ENCODE peak calls at places on chromosomes 11 and 22, in nine cellular contexts. One of them, this sample, is unnamed.

GRCh38 chr11:120233207-120233803 is 6.6 kb upstream of the POU2F3 start:
- DNase-seq in lower lobe of right lung: no peak
- DNase-seq in cardiac muscle cell: no peak
- DNase-seq in IMR-90: no peak
- DNase-seq in fibroblast of lung: no peak
- DNase-seq in left ventricle myocardium inferior: no peak
- DNase-seq in pancreas: no peak
- DNase-seq in lung: no peak
- DNase-seq in K562: no peak
- DNase-seq in this sample: no peak

GRCh38 chr11:117832511-117832910 is 8.0 kb upstream of the FXYD2 start:
- DNase-seq in lung: no peak
- DNase-seq in IMR-90: no peak
- DNase-seq in cardiac muscle cell: no peak
- DNase-seq in lower lobe of right lung: no peak
- DNase-seq in pancreas: no peak
- DNase-seq in left ventricle myocardium inferior: no peak
- DNase-seq in K562: no peak
- DNase-seq in fibroblast of lung: no peak
- DNase-seq in this sample: no peak

GRCh38 chr11:92180226-92180625 is 44.4 kb upstream of the FAT3 start:
- DNase-seq in IMR-90: no peak
- DNase-seq in cardiac muscle cell: peak
- DNase-seq in lung: no peak
- DNase-seq in pancreas: no peak
- DNase-seq in left ventricle myocardium inferior: no peak
- DNase-seq in fibroblast of lung: no peak
- DNase-seq in lower lobe of right lung: no peak
- DNase-seq in K562: no peak
- DNase-seq in this sample: no peak

GRCh38 chr11:12472401-12473065 is 95.2 kb downstream of the PARVA start:
- DNase-seq in fibroblast of lung: no peak
- DNase-seq in lower lobe of right lung: no peak
- DNase-seq in lung: no peak
- DNase-seq in K562: no peak
- DNase-seq in IMR-90: no peak
- DNase-seq in left ventricle myocardium inferior: no peak
- DNase-seq in pancreas: no peak
- DNase-seq in cardiac muscle cell: peak
- DNase-seq in this sample: no peak

GRCh38 chr22:38874529-38875222 is 2.7 kb upstream of the CBX6 start:
- DNase-seq in IMR-90: no peak
- DNase-seq in lower lobe of right lung: no peak
- DNase-seq in cardiac muscle cell: no peak
- DNase-seq in left ventricle myocardium inferior: no peak
- DNase-seq in pancreas: no peak
- DNase-seq in fibroblast of lung: no peak
- DNase-seq in K562: no peak
- DNase-seq in lung: no peak
- DNase-seq in this sample: no peak

GRCh38 chr11:97574976-97575665 is 1185.3 kb downstream of the JRKL start:
- DNase-seq in fibroblast of lung: no peak
- DNase-seq in left ventricle myocardium inferior: no peak
- DNase-seq in IMR-90: no peak
- DNase-seq in pancreas: no peak
- DNase-seq in lung: no peak
- DNase-seq in K562: no peak
- DNase-seq in cardiac muscle cell: no peak
- DNase-seq in lower lobe of right lung: no peak
- DNase-seq in this sample: no peak

GRCh38 chr11:118689852-118690552 is 10.6 kb upstream of the TREH start:
- DNase-seq in lower lobe of right lung: peak
- DNase-seq in pancreas: peak
- DNase-seq in fibroblast of lung: peak
- DNase-seq in left ventricle myocardium inferior: peak
- DNase-seq in cardiac muscle cell: peak
- DNase-seq in IMR-90: peak
- DNase-seq in K562: peak
- DNase-seq in lung: peak
- DNase-seq in this sample: peak

GRCh38 chr22:19723165-19723989 is at the start of gene GP1BB:
- DNase-seq in K562: peak
- DNase-seq in lower lobe of right lung: peak
- DNase-seq in left ventricle myocardium inferior: peak
- DNase-seq in pancreas: peak
- DNase-seq in lung: no peak
- DNase-seq in IMR-90: no peak
- DNase-seq in cardiac muscle cell: peak
- DNase-seq in fibroblast of lung: no peak
- DNase-seq in this sample: no peak

GRCh38 chr11:79963886-79964660 is 523.2 kb upstream of the TENM4 start:
- DNase-seq in IMR-90: no peak
- DNase-seq in K562: no peak
- DNase-seq in left ventricle myocardium inferior: no peak
- DNase-seq in cardiac muscle cell: no peak
- DNase-seq in pancreas: no peak
- DNase-seq in lower lobe of right lung: no peak
- DNase-seq in lung: no peak
- DNase-seq in fibroblast of lung: no peak
- DNase-seq in this sample: no peak

GRCh38 chr11:129373489-129373953 is 2.1 kb upstream of the BARX2 start:
- DNase-seq in lower lobe of right lung: peak
- DNase-seq in lung: no peak
- DNase-seq in pancreas: no peak
- DNase-seq in left ventricle myocardium inferior: no peak
- DNase-seq in IMR-90: no peak
- DNase-seq in cardiac muscle cell: peak
- DNase-seq in fibroblast of lung: peak
- DNase-seq in K562: no peak
- DNase-seq in this sample: no peak

GRCh38 chr11:126328938-126329643 is 25.2 kb downstream of the DCPS start:
- DNase-seq in fibroblast of lung: no peak
- DNase-seq in lower lobe of right lung: no peak
- DNase-seq in left ventricle myocardium inferior: no peak
- DNase-seq in lung: no peak
- DNase-seq in IMR-90: no peak
- DNase-seq in pancreas: no peak
- DNase-seq in cardiac muscle cell: no peak
- DNase-seq in K562: no peak
- DNase-seq in this sample: no peak

GRCh38 chr22:19871023-19871844 is 16.6 kb upstream of the GNB1L start:
- DNase-seq in IMR-90: no peak
- DNase-seq in cardiac muscle cell: no peak
- DNase-seq in left ventricle myocardium inferior: no peak
- DNase-seq in lower lobe of right lung: peak
- DNase-seq in fibroblast of lung: no peak
- DNase-seq in pancreas: no peak
- DNase-seq in lung: no peak
- DNase-seq in K562: no peak
- DNase-seq in this sample: no peak

GRCh38 chr11:12712132-12712531 is 37.9 kb downstream of the TEAD1 start:
- DNase-seq in lung: no peak
- DNase-seq in lower lobe of right lung: no peak
- DNase-seq in fibroblast of lung: no peak
- DNase-seq in pancreas: no peak
- DNase-seq in IMR-90: no peak
- DNase-seq in left ventricle myocardium inferior: no peak
- DNase-seq in K562: no peak
- DNase-seq in cardiac muscle cell: no peak
- DNase-seq in this sample: no peak

GRCh38 chr11:6249822-6250555 is 9.6 kb upstream of the CCKBR start:
- DNase-seq in IMR-90: peak
- DNase-seq in left ventricle myocardium inferior: peak
- DNase-seq in cardiac muscle cell: peak
- DNase-seq in pancreas: peak
- DNase-seq in lung: peak
- DNase-seq in lower lobe of right lung: no peak
- DNase-seq in fibroblast of lung: peak
- DNase-seq in K562: peak
- DNase-seq in this sample: peak

GRCh38 chr11:55263081-55263480 is 1.1 kb downstream of the TRIM48 start:
- DNase-seq in lower lobe of right lung: no peak
- DNase-seq in IMR-90: no peak
- DNase-seq in left ventricle myocardium inferior: no peak
- DNase-seq in K562: no peak
- DNase-seq in lung: no peak
- DNase-seq in fibroblast of lung: no peak
- DNase-seq in cardiac muscle cell: no peak
- DNase-seq in pancreas: no peak
- DNase-seq in this sample: no peak

GRCh38 chr11:46345131-46345597 is 2.1 kb upstream of the DGKZ start:
- DNase-seq in pancreas: no peak
- DNase-seq in IMR-90: no peak
- DNase-seq in fibroblast of lung: no peak
- DNase-seq in left ventricle myocardium inferior: peak
- DNase-seq in cardiac muscle cell: no peak
- DNase-seq in lung: peak
- DNase-seq in K562: no peak
- DNase-seq in lower lobe of right lung: peak
- DNase-seq in this sample: no peak

GRCh38 chr11:92415246-92415645 is 190.6 kb downstream of the FAT3 start:
- DNase-seq in fibroblast of lung: peak
- DNase-seq in cardiac muscle cell: no peak
- DNase-seq in left ventricle myocardium inferior: no peak
- DNase-seq in IMR-90: no peak
- DNase-seq in lung: no peak
- DNase-seq in pancreas: no peak
- DNase-seq in lower lobe of right lung: no peak
- DNase-seq in K562: no peak
- DNase-seq in this sample: no peak

DNA sequence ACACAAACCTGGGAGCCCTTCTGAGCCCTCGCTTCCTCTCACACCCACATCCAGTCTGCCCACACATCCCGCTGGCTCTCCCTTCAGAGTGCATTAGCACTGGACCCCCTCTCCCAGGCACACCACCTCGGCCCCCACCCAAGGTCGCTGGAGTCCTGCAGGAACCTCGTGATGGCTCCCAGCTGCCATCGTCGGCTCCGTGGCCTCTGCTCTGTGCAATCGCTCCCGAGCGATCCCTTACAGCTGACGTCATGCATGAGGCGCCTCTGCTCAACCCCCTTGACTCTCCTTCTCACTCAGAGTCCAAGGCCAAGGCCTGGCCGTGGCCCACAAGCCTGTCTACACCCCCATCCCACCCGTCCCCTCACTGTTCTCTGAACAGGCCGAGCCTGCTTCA is 183.9 kb downstream of the EFCAB6 start:
- DNase-seq in lung: no peak
- DNase-seq in pancreas: no peak
- DNase-seq in lower lobe of right lung: no peak
- DNase-seq in K562: no peak
- DNase-seq in cardiac muscle cell: peak
- DNase-seq in IMR-90: no peak
- DNase-seq in left ventricle myocardium inferior: no peak
- DNase-seq in fibroblast of lung: no peak
- DNase-seq in this sample: no peak
- H3K4me3 ChIP-seq in lung: no peak
- H3K4me3 ChIP-seq in pancreas: no peak
- H3K4me3 ChIP-seq in lower lobe of right lung: no peak
- H3K4me3 ChIP-seq in K562: no peak
- H3K4me3 ChIP-seq in cardiac muscle cell: no peak
- H3K4me3 ChIP-seq in IMR-90: no peak
- H3K4me3 ChIP-seq in left ventricle myocardium inferior: no peak
- H3K4me3 ChIP-seq in fibroblast of lung: no peak
- H3K4me3 ChIP-seq in this sample: no peak

GRCh38 chr11:554824-555499 is 5.6 kb downstream of the LMNTD2 start:
- DNase-seq in IMR-90: no peak
- DNase-seq in pancreas: peak
- DNase-seq in cardiac muscle cell: peak
- DNase-seq in fibroblast of lung: peak
- DNase-seq in lung: peak
- DNase-seq in lower lobe of right lung: peak
- DNase-seq in K562: peak
- DNase-seq in left ventricle myocardium inferior: peak
- DNase-seq in this sample: no peak
- TF ChIP-seq CTCF in IMR-90: peak
- TF ChIP-seq CTCF in pancreas: peak
- TF ChIP-seq CTCF in cardiac muscle cell: peak
- TF ChIP-seq CTCF in fibroblast of lung: peak
- TF ChIP-seq CTCF in lung: peak
- TF ChIP-seq CTCF in lower lobe of right lung: peak
- TF ChIP-seq CTCF in K562: no peak
- TF ChIP-seq CTCF in left ventricle myocardium inferior: peak
- TF ChIP-seq CTCF in this sample: peak

GRCh38 chr11:19576903-19577302 is 135.7 kb upstream of the NAV2 start:
- DNase-seq in left ventricle myocardium inferior: no peak
- DNase-seq in cardiac muscle cell: peak
- DNase-seq in IMR-90: no peak
- DNase-seq in pancreas: no peak
- DNase-seq in fibroblast of lung: no peak
- DNase-seq in K562: no peak
- DNase-seq in lower lobe of right lung: no peak
- DNase-seq in lung: no peak
- DNase-seq in this sample: no peak
- H3K4me3 ChIP-seq in left ventricle myocardium inferior: no peak
- H3K4me3 ChIP-seq in cardiac muscle cell: no peak
- H3K4me3 ChIP-seq in IMR-90: no peak
- H3K4me3 ChIP-seq in pancreas: no peak
- H3K4me3 ChIP-seq in fibroblast of lung: no peak
- H3K4me3 ChIP-seq in K562: no peak
- H3K4me3 ChIP-seq in lower lobe of right lung: no peak
- H3K4me3 ChIP-seq in lung: no peak
- H3K4me3 ChIP-seq in this sample: no peak

DNA sequence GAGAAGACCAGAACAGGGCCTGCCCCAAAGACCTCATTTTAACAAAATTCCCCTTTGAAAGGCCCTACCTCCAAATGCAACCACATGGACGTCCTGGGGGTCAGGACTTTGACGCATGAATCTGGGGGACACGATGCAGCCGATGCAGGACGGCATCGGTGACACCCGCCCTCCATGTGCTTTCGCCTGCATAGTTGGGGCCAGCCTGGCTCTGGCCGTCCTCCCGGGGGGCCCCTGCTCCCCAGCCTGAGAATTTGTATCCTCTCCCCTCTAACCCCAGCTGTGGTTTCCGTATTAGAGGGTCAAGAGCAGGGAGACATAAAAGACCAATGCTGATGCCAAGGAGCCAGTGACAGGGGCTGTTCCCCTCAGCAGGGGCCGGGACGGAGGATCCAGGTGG is 18.4 kb upstream of the BRSK2 start:
- DNase-seq in IMR-90: no peak
- DNase-seq in lower lobe of right lung: no peak
- DNase-seq in lung: no peak
- DNase-seq in fibroblast of lung: no peak
- DNase-seq in left ventricle myocardium inferior: no peak
- DNase-seq in K562: no peak
- DNase-seq in pancreas: no peak
- DNase-seq in cardiac muscle cell: no peak
- DNase-seq in this sample: no peak
- TF ChIP-seq CTCF in IMR-90: no peak
- TF ChIP-seq CTCF in lower lobe of right lung: no peak
- TF ChIP-seq CTCF in lung: no peak
- TF ChIP-seq CTCF in fibroblast of lung: no peak
- TF ChIP-seq CTCF in left ventricle myocardium inferior: no peak
- TF ChIP-seq CTCF in K562: no peak
- TF ChIP-seq CTCF in pancreas: no peak
- TF ChIP-seq CTCF in cardiac muscle cell: no peak
- TF ChIP-seq CTCF in this sample: no peak